ENCODE peak calls at places on chromosomes 6 and 20, in six cellular contexts. K is IMR-90, S is PC-3, B is HepG2, N is H9, T is neural progenitor cell. W is an unnamed sample. For H3K4me1, the result is how much of the 10 kb centered on the place peaks cover.

GRCh38 chr20:48052492-48052870 is 267.2 kb upstream of the SULF2 start:
- DNase-seq in B (no peak), N (no peak), K (no peak), T (no peak), S (peak), W (no peak)

GRCh38 chr20:57780398-57780797 is 70.6 kb upstream of the PMEPA1 start:
- DNase-seq in B (no peak), T (no peak), K (no peak), S (no peak), N (no peak), W (no peak)

GRCh38 chr6:27866370-27867050 is 45.7 kb downstream of the OR2B2 start:
- DNase-seq in B (peak), T (peak), K (peak), N (peak), S (no peak), W (peak)

GRCh38 chr20:31608256-31608980 is 3.3 kb downstream of the ID1 start:
- DNase-seq in N (peak), T (peak), S (peak), K (peak), B (peak), W (peak)

GRCh38 chr6:12265795-12266194 is 24.4 kb upstream of the EDN1 start:
- DNase-seq in B (no peak), T (no peak), N (no peak), S (peak), K (peak), W (no peak)

GRCh38 chr6:161265554-161265953 is 8.3 kb downstream of the AGPAT4 start:
- DNase-seq in K (no peak), T (no peak), S (no peak), N (no peak), B (no peak), W (no peak)

GRCh38 chr6:52162940-52163908 is 23.0 kb upstream of the IL17A start:
- DNase-seq in S (peak), T (peak), N (no peak), B (peak), K (peak), W (no peak)

GRCh38 chr20:58408603-58409246 is 19.7 kb downstream of the VAPB start:
- DNase-seq in S (peak), B (peak), N (no peak), K (no peak), T (no peak), W (peak)

GRCh38 chr6:163459536-163459935 is 45.0 kb downstream of the QKI start:
- DNase-seq in K (peak), S (no peak), T (no peak), B (no peak), N (no peak), W (no peak)

GRCh38 chr6:91782789-91783188 is 1195.9 kb upstream of the MAP3K7 start:
- DNase-seq in T (peak), S (no peak), B (no peak), N (no peak), K (no peak), W (no peak)

GRCh38 chr20:45911486-45912343 is at the start of gene PLTP:
- DNase-seq in S (peak), K (peak), T (peak), N (peak), B (no peak), W (peak)

GRCh38 chr6:7691675-7692452 is 34.0 kb upstream of the BMP6 start:
- DNase-seq in K (peak), T (peak), S (peak), N (peak), B (peak), W (peak)

GRCh38 chr6:15897063-15897934 is 231.6 kb upstream of the MYLIP start:
- DNase-seq in B (no peak), S (no peak), T (no peak), K (peak), N (no peak), W (no peak)

GRCh38 chr6:74939309-74939708 is 266.5 kb downstream of the COL12A1 start:
- DNase-seq in S (peak), T (peak), B (no peak), N (no peak), K (no peak), W (no peak)

GRCh38 chr6:107801195-107801594 is 22.9 kb downstream of the SCML4 start:
- DNase-seq in T (no peak), N (no peak), K (no peak), B (no peak), S (no peak), W (no peak)

GRCh38 chr20:49832632-49833327 is 20.2 kb downstream of the SLC9A8 start:
- DNase-seq in T (no peak), N (no peak), B (peak), K (peak), S (peak), W (no peak)

GRCh38 chr20:38804243-38804642 is 1.3 kb upstream of the PPP1R16B start:
- DNase-seq in B (no peak), S (no peak), K (no peak), N (no peak), T (peak), W (no peak)

GRCh38 chr20:38805958-38806854 is 709 bp downstream of the PPP1R16B start:
- DNase-seq in S (no peak), K (no peak), B (no peak), N (no peak), T (peak), W (no peak)

GRCh38 chr20:38804682-38805501 is 605 bp upstream of the PPP1R16B start:
- DNase-seq in S (no peak), T (peak), B (no peak), N (peak), K (no peak), W (no peak)

GRCh38 chr20:38806855-38807655 is 1.6 kb downstream of the PPP1R16B start:
- DNase-seq in B (no peak), T (peak), S (no peak), K (no peak), N (no peak), W (peak)

GRCh38 chr20:38805502-38805957 is at the start of gene PPP1R16B:
- DNase-seq in T (peak), B (no peak), S (no peak), N (peak), K (no peak), W (no peak)
- H3K4me1 ChIP-seq in T (under half), B (under half), S (under half), N (under half), K (under half), W (under half)

GRCh38 chr6:39209908-39210307 is 19.4 kb downstream of the KCNK5 start:
- DNase-seq in T (no peak), S (no peak), B (no peak), N (no peak), K (no peak), W (peak)
- H2AFZ ChIP-seq in T (no peak), S (no peak), B (no peak), N (no peak), K (no peak), W (no peak)

GRCh38 chr6:17700421-17701416 is 6.0 kb downstream of the NUP153 start:
- DNase-seq in N (no peak), S (no peak), T (no peak), B (no peak), K (no peak), W (no peak)
- H3K4me1 ChIP-seq in N (under half), S (under half), T (under half), B (under half), K (under half), W (under half)

GRCh38 chr6:43932259-43932900 is 162.4 kb downstream of the VEGFA start:
- DNase-seq in N (no peak), T (no peak), B (no peak), S (no peak), K (no peak), W (no peak)
- H2AFZ ChIP-seq in N (no peak), T (peak), B (no peak), S (no peak), K (peak), W (peak)

DNA sequence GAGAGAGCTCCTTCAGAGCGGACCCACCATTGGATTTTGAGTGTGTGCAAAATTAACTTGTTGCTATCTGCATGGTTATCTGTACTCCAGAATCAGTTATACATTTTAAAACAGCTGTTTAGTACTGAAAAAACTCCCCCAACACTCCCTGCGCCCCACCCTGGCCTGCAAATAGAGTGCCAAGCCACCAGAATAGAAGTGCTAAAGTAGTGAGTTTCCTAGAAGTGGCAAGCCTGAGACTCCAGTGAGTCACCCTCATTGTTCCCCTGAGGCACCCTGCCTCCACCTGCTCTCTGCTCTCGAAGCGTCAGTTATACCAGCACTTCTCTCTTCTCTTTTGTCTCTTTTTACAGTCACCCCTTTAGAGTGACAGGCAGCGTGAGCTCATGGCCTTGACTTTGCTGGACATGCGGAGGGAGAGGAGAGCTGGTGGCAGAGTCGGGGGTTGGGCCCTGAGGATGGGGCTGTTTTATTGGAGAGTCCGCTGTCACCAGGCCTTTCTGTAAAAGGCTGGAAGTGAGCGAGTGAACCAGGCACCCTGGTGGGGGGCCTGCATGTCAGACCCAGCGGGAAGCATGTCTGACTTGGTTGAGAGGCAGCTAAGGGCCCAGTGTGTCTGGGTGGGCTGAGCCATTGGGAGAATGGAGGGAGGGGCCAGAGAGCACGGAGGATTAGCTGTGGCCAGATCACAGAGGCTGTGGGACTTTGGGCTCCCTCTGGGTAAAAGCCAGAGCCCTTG is 10.4 kb downstream of the IGF2R start:
- DNase-seq in K (peak), S (peak), B (peak), N (no peak), T (peak), W (no peak)
- H3K4me1 ChIP-seq in K (under half), S (half or more), B (half or more), N (under half), T (under half), W (half or more)

GRCh38 chr6:64520050-64520449 is 884.4 kb downstream of the PHF3 start:
- DNase-seq in B (no peak), S (peak), K (peak), N (no peak), T (no peak), W (peak)
- H2AFZ ChIP-seq in B (no peak), S (peak), K (peak), N (no peak), T (no peak), W (peak)

W was measured in osteoblast.